ENCODE peak calls at places on chromosomes 6 and 20, in seven cellular contexts. One of them, this sample, is unnamed.

GRCh38 chr6:43702522-43703440 is 15.2 kb upstream of the MRPS18A start:
- DNase-seq in H7: peak; percentile 89
- DNase-seq in NCI-H226: peak; percentile 92
- DNase-seq in left ventricle myocardium inferior: peak; percentile 94
- DNase-seq in EL: peak; percentile 97
- DNase-seq in iPS-NIHi11: peak; percentile 90
- DNase-seq in neural crest cell: peak; percentile 62
- DNase-seq in this sample: peak; percentile 86

GRCh38 chr6:26421259-26422144 is 18.8 kb upstream of the BTN3A3 start:
- DNase-seq in H7: peak; percentile 89
- DNase-seq in NCI-H226: peak; percentile 82
- DNase-seq in left ventricle myocardium inferior: peak; percentile 44
- DNase-seq in EL: peak; percentile 92
- DNase-seq in iPS-NIHi11: peak; percentile 91
- DNase-seq in neural crest cell: peak; percentile 46
- DNase-seq in this sample: peak; percentile 83

GRCh38 chr6:169669889-169670288 is 31.9 kb downstream of the WDR27 start:
- DNase-seq in H7: no peak
- DNase-seq in NCI-H226: no peak
- DNase-seq in left ventricle myocardium inferior: no peak
- DNase-seq in EL: peak; percentile 24
- DNase-seq in iPS-NIHi11: no peak
- DNase-seq in neural crest cell: no peak
- DNase-seq in this sample: no peak

GRCh38 chr6:38644951-38645350 is 5.2 kb upstream of the BTBD9 start:
- DNase-seq in H7: no peak
- DNase-seq in NCI-H226: no peak
- DNase-seq in left ventricle myocardium inferior: no peak
- DNase-seq in EL: no peak
- DNase-seq in iPS-NIHi11: no peak
- DNase-seq in neural crest cell: no peak
- DNase-seq in this sample: no peak

GRCh38 chr6:84197708-84198107 is 29.7 kb downstream of the CEP162 start:
- DNase-seq in H7: no peak
- DNase-seq in NCI-H226: no peak
- DNase-seq in left ventricle myocardium inferior: no peak
- DNase-seq in EL: no peak
- DNase-seq in iPS-NIHi11: no peak
- DNase-seq in neural crest cell: no peak
- DNase-seq in this sample: no peak

GRCh38 chr6:43296780-43297494 is 1.1 kb upstream of the SLC22A7 start:
- DNase-seq in H7: peak; percentile 41
- DNase-seq in NCI-H226: no peak
- DNase-seq in left ventricle myocardium inferior: no peak
- DNase-seq in EL: no peak
- DNase-seq in iPS-NIHi11: no peak
- DNase-seq in neural crest cell: no peak
- DNase-seq in this sample: no peak

GRCh38 chr6:27415898-27416297 is 27.3 kb downstream of the ZNF391 start:
- DNase-seq in H7: no peak
- DNase-seq in NCI-H226: no peak
- DNase-seq in left ventricle myocardium inferior: no peak
- DNase-seq in EL: no peak
- DNase-seq in iPS-NIHi11: no peak
- DNase-seq in neural crest cell: no peak
- DNase-seq in this sample: no peak

GRCh38 chr6:28606424-28607391 is 81.0 kb downstream of the GPX5 start:
- DNase-seq in H7: peak; percentile 75
- DNase-seq in NCI-H226: peak; percentile 63
- DNase-seq in left ventricle myocardium inferior: no peak
- DNase-seq in EL: peak; percentile 81
- DNase-seq in iPS-NIHi11: peak; percentile 81
- DNase-seq in neural crest cell: peak; percentile 62
- DNase-seq in this sample: peak; percentile 64

GRCh38 chr20:38193586-38194105 is 28.6 kb upstream of the TGM2 start:
- DNase-seq in H7: peak; percentile 17
- DNase-seq in NCI-H226: no peak
- DNase-seq in left ventricle myocardium inferior: no peak
- DNase-seq in EL: no peak
- DNase-seq in iPS-NIHi11: peak; percentile 19
- DNase-seq in neural crest cell: no peak
- DNase-seq in this sample: no peak

GRCh38 chr6:81934936-81935335 is 182.5 kb upstream of the TENT5A start:
- DNase-seq in H7: no peak
- DNase-seq in NCI-H226: no peak
- DNase-seq in left ventricle myocardium inferior: no peak
- DNase-seq in EL: no peak
- DNase-seq in iPS-NIHi11: no peak
- DNase-seq in neural crest cell: no peak
- DNase-seq in this sample: no peak

GRCh38 chr20:37406010-37406998 is 60.4 kb downstream of the SRC start:
- DNase-seq in H7: peak; percentile 96
- DNase-seq in NCI-H226: peak; percentile 29
- DNase-seq in left ventricle myocardium inferior: peak; percentile 51
- DNase-seq in EL: peak; percentile 65
- DNase-seq in iPS-NIHi11: peak; percentile 92
- DNase-seq in neural crest cell: peak; percentile 46
- DNase-seq in this sample: no peak

GRCh38 chr20:49724637-49725606 is 11.2 kb upstream of the B4GALT5 start:
- DNase-seq in H7: no peak
- DNase-seq in NCI-H226: peak; percentile 42
- DNase-seq in left ventricle myocardium inferior: peak; percentile 36
- DNase-seq in EL: peak; percentile 55
- DNase-seq in iPS-NIHi11: peak; percentile 34
- DNase-seq in neural crest cell: no peak
- DNase-seq in this sample: no peak

GRCh38 chr20:40449974-40450616 is 238.9 kb downstream of the MAFB start:
- DNase-seq in H7: no peak
- DNase-seq in NCI-H226: no peak
- DNase-seq in left ventricle myocardium inferior: no peak
- DNase-seq in EL: no peak
- DNase-seq in iPS-NIHi11: no peak
- DNase-seq in neural crest cell: no peak
- DNase-seq in this sample: peak; percentile 30

GRCh38 chr6:2875840-2876207 is 27.3 kb downstream of the SERPINB9 start:
- DNase-seq in H7: peak; percentile 83
- DNase-seq in NCI-H226: no peak
- DNase-seq in left ventricle myocardium inferior: peak; percentile 25
- DNase-seq in EL: no peak
- DNase-seq in iPS-NIHi11: peak; percentile 54
- DNase-seq in neural crest cell: no peak
- DNase-seq in this sample: no peak

GRCh38 chr20:10558635-10559187 is 115.1 kb downstream of the JAG1 start:
- DNase-seq in H7: no peak
- DNase-seq in NCI-H226: no peak
- DNase-seq in left ventricle myocardium inferior: no peak
- DNase-seq in EL: peak; percentile 95
- DNase-seq in iPS-NIHi11: no peak
- DNase-seq in neural crest cell: no peak
- DNase-seq in this sample: peak; percentile 99

GRCh38 chr20:63700199-63701050 is 4.0 kb downstream of the TNFRSF6B start:
- DNase-seq in H7: peak; percentile 67
- DNase-seq in NCI-H226: no peak
- DNase-seq in left ventricle myocardium inferior: no peak
- DNase-seq in EL: peak; percentile 0
- DNase-seq in iPS-NIHi11: no peak
- DNase-seq in neural crest cell: no peak
- DNase-seq in this sample: no peak

GRCh38 chr6:39296745-39297640 is 17.2 kb downstream of the KCNK17 start:
- DNase-seq in H7: peak; percentile 45
- DNase-seq in NCI-H226: no peak
- DNase-seq in left ventricle myocardium inferior: peak; percentile 57
- DNase-seq in EL: peak; percentile 71
- DNase-seq in iPS-NIHi11: no peak
- DNase-seq in neural crest cell: no peak
- DNase-seq in this sample: no peak

GRCh38 chr6:159184559-159184958 is 15.4 kb downstream of the FNDC1 start:
- DNase-seq in H7: no peak
- DNase-seq in NCI-H226: no peak
- DNase-seq in left ventricle myocardium inferior: no peak
- DNase-seq in EL: peak; percentile 37
- DNase-seq in iPS-NIHi11: no peak
- DNase-seq in neural crest cell: no peak
- DNase-seq in this sample: no peak

GRCh38 chr6:167295495-167296292 is 4.6 kb downstream of the UNC93A start:
- DNase-seq in H7: no peak
- DNase-seq in NCI-H226: no peak
- DNase-seq in left ventricle myocardium inferior: no peak
- DNase-seq in EL: no peak
- DNase-seq in iPS-NIHi11: no peak
- DNase-seq in neural crest cell: no peak
- DNase-seq in this sample: no peak

GRCh38 chr6:39104528-39104927 is 10.5 kb downstream of the SAYSD1 start:
- DNase-seq in H7: no peak
- DNase-seq in NCI-H226: no peak
- DNase-seq in left ventricle myocardium inferior: no peak
- DNase-seq in EL: no peak
- DNase-seq in iPS-NIHi11: no peak
- DNase-seq in neural crest cell: no peak
- DNase-seq in this sample: no peak

GRCh38 chr20:36018208-36018988 is 50.0 kb downstream of the CNBD2 start:
- DNase-seq in H7: no peak
- DNase-seq in NCI-H226: no peak
- DNase-seq in left ventricle myocardium inferior: no peak
- DNase-seq in EL: no peak
- DNase-seq in iPS-NIHi11: no peak
- DNase-seq in neural crest cell: no peak
- DNase-seq in this sample: no peak

GRCh38 chr6:158835616-158836221 is 16.6 kb upstream of the EZR start:
- DNase-seq in H7: peak; percentile 70
- DNase-seq in NCI-H226: peak; percentile 86
- DNase-seq in left ventricle myocardium inferior: peak; percentile 73
- DNase-seq in EL: no peak
- DNase-seq in iPS-NIHi11: no peak
- DNase-seq in neural crest cell: no peak
- DNase-seq in this sample: no peak

GRCh38 chr6:93040375-93040774 is 379.0 kb downstream of the EPHA7 start:
- DNase-seq in H7: no peak
- DNase-seq in NCI-H226: no peak
- DNase-seq in left ventricle myocardium inferior: no peak
- DNase-seq in EL: no peak
- DNase-seq in iPS-NIHi11: no peak
- DNase-seq in neural crest cell: no peak
- DNase-seq in this sample: no peak

GRCh38 chr6:5094327-5094726 is 9.2 kb downstream of the PPP1R3G start:
- DNase-seq in H7: no peak
- DNase-seq in NCI-H226: peak; percentile 54
- DNase-seq in left ventricle myocardium inferior: no peak
- DNase-seq in EL: peak; percentile 89
- DNase-seq in iPS-NIHi11: no peak
- DNase-seq in neural crest cell: no peak
- DNase-seq in this sample: no peak

GRCh38 chr6:48615041-48615440 is 504.0 kb upstream of the PTCHD4 start:
- DNase-seq in H7: no peak
- DNase-seq in NCI-H226: peak; percentile 20
- DNase-seq in left ventricle myocardium inferior: no peak
- DNase-seq in EL: peak; percentile 34
- DNase-seq in iPS-NIHi11: no peak
- DNase-seq in neural crest cell: no peak
- DNase-seq in this sample: peak; percentile 62

GRCh38 chr6:41352907-41353306 is 17.5 kb downstream of the NCR2 start:
- DNase-seq in H7: no peak
- DNase-seq in NCI-H226: no peak
- DNase-seq in left ventricle myocardium inferior: no peak
- DNase-seq in EL: no peak
- DNase-seq in iPS-NIHi11: no peak
- DNase-seq in neural crest cell: no peak
- DNase-seq in this sample: no peak

GRCh38 chr6:51737580-51738360 is 349.6 kb downstream of the PKHD1 start:
- DNase-seq in H7: no peak
- DNase-seq in NCI-H226: no peak
- DNase-seq in left ventricle myocardium inferior: no peak
- DNase-seq in EL: no peak
- DNase-seq in iPS-NIHi11: no peak
- DNase-seq in neural crest cell: no peak
- DNase-seq in this sample: no peak

GRCh38 chr6:21987501-21987957 is 309.3 kb downstream of the PRL start:
- DNase-seq in H7: peak; percentile 50
- DNase-seq in NCI-H226: peak; percentile 95
- DNase-seq in left ventricle myocardium inferior: peak; percentile 53
- DNase-seq in EL: peak; percentile 94
- DNase-seq in iPS-NIHi11: peak; percentile 74
- DNase-seq in neural crest cell: peak; percentile 28
- DNase-seq in this sample: peak; percentile 52

GRCh38 chr20:32906200-32906599 is 47.5 kb downstream of the EFCAB8 start:
- DNase-seq in H7: peak; percentile 71
- DNase-seq in NCI-H226: no peak
- DNase-seq in left ventricle myocardium inferior: no peak
- DNase-seq in EL: no peak
- DNase-seq in iPS-NIHi11: no peak
- DNase-seq in neural crest cell: no peak
- DNase-seq in this sample: no peak

This sample was measured in foreskin keratinocyte.